ENCODE peak calls at places on chromosomes 4 and X, in seven cellular contexts. One of them, this sample, is unnamed. For H3K27me3, the result is how much of the 10 kb centered on the place peaks cover.

GRCh38 chrX:40537310-40537709 is 43.5 kb upstream of the ATP6AP2 start:
- DNase-seq in small intestine: no peak
- DNase-seq in left ventricle myocardium inferior: no peak
- DNase-seq in uterus: no peak
- DNase-seq in Peyer's patch: no peak
- DNase-seq in tibial artery: no peak
- DNase-seq in stomach: no peak
- DNase-seq in this sample: no peak

GRCh38 chrX:149984411-149984810 is 46.1 kb upstream of the EOLA2 start:
- DNase-seq in small intestine: no peak
- DNase-seq in left ventricle myocardium inferior: no peak
- DNase-seq in uterus: no peak
- DNase-seq in Peyer's patch: no peak
- DNase-seq in tibial artery: no peak
- DNase-seq in stomach: no peak
- DNase-seq in this sample: no peak

GRCh38 chr4:110793890-110794588 is 171.2 kb upstream of the PITX2 start:
- DNase-seq in small intestine: no peak
- DNase-seq in left ventricle myocardium inferior: no peak
- DNase-seq in uterus: no peak
- DNase-seq in Peyer's patch: no peak
- DNase-seq in tibial artery: no peak
- DNase-seq in stomach: no peak
- DNase-seq in this sample: no peak

GRCh38 chr4:187504974-187505797 is 490.4 kb upstream of the ZFP42 start:
- DNase-seq in small intestine: no peak
- DNase-seq in left ventricle myocardium inferior: no peak
- DNase-seq in uterus: no peak
- DNase-seq in Peyer's patch: no peak
- DNase-seq in tibial artery: no peak
- DNase-seq in stomach: no peak
- DNase-seq in this sample: no peak

GRCh38 chrX:38929966-38930421 is 128.7 kb downstream of the MID1IP1 start:
- DNase-seq in small intestine: no peak
- DNase-seq in left ventricle myocardium inferior: no peak
- DNase-seq in uterus: no peak
- DNase-seq in Peyer's patch: no peak
- DNase-seq in tibial artery: peak
- DNase-seq in stomach: no peak
- DNase-seq in this sample: no peak

GRCh38 chr4:44558206-44558605 is 93.2 kb downstream of the YIPF7 start:
- DNase-seq in small intestine: no peak
- DNase-seq in left ventricle myocardium inferior: no peak
- DNase-seq in uterus: no peak
- DNase-seq in Peyer's patch: no peak
- DNase-seq in tibial artery: no peak
- DNase-seq in stomach: no peak
- DNase-seq in this sample: no peak

GRCh38 chr4:113837397-113837796 is 75.9 kb upstream of the CAMK2D start:
- DNase-seq in small intestine: no peak
- DNase-seq in left ventricle myocardium inferior: no peak
- DNase-seq in uterus: no peak
- DNase-seq in Peyer's patch: no peak
- DNase-seq in tibial artery: no peak
- DNase-seq in stomach: no peak
- DNase-seq in this sample: no peak

GRCh38 chr4:833156-833555 is 7.2 kb upstream of the CPLX1 start:
- DNase-seq in small intestine: no peak
- DNase-seq in left ventricle myocardium inferior: no peak
- DNase-seq in uterus: no peak
- DNase-seq in Peyer's patch: no peak
- DNase-seq in tibial artery: no peak
- DNase-seq in stomach: no peak
- DNase-seq in this sample: no peak

GRCh38 chr4:8745828-8746225 is 125.8 kb downstream of the HMX1 start:
- DNase-seq in small intestine: no peak
- DNase-seq in left ventricle myocardium inferior: no peak
- DNase-seq in uterus: no peak
- DNase-seq in Peyer's patch: no peak
- DNase-seq in tibial artery: no peak
- DNase-seq in stomach: no peak
- DNase-seq in this sample: no peak

GRCh38 chr4:76498550-76498949 is 63.5 kb downstream of the SHROOM3 start:
- DNase-seq in small intestine: peak
- DNase-seq in left ventricle myocardium inferior: no peak
- DNase-seq in uterus: no peak
- DNase-seq in Peyer's patch: no peak
- DNase-seq in tibial artery: no peak
- DNase-seq in stomach: no peak
- DNase-seq in this sample: no peak

GRCh38 chrX:117325706-117326105 is 790.9 kb downstream of the KLHL13 start:
- DNase-seq in small intestine: no peak
- DNase-seq in left ventricle myocardium inferior: no peak
- DNase-seq in uterus: no peak
- DNase-seq in Peyer's patch: no peak
- DNase-seq in tibial artery: no peak
- DNase-seq in stomach: no peak
- DNase-seq in this sample: peak

GRCh38 chr4:82437285-82438005 is 7.1 kb downstream of the ENOPH1 start:
- DNase-seq in small intestine: no peak
- DNase-seq in left ventricle myocardium inferior: no peak
- DNase-seq in uterus: no peak
- DNase-seq in Peyer's patch: no peak
- DNase-seq in tibial artery: no peak
- DNase-seq in stomach: no peak
- DNase-seq in this sample: no peak

GRCh38 chr4:123406862-123407261 is 10.3 kb downstream of the SPRY1 start:
- DNase-seq in small intestine: no peak
- DNase-seq in left ventricle myocardium inferior: no peak
- DNase-seq in uterus: no peak
- DNase-seq in Peyer's patch: no peak
- DNase-seq in tibial artery: no peak
- DNase-seq in stomach: no peak
- DNase-seq in this sample: no peak

GRCh38 chr4:174999407-174999806 is 81.2 kb downstream of the ADAM29 start:
- DNase-seq in small intestine: no peak
- DNase-seq in left ventricle myocardium inferior: no peak
- DNase-seq in uterus: no peak
- DNase-seq in Peyer's patch: no peak
- DNase-seq in tibial artery: no peak
- DNase-seq in stomach: no peak
- DNase-seq in this sample: no peak

GRCh38 chr4:70838972-70839536 is 636 bp downstream of the GRSF1 start:
- DNase-seq in small intestine: peak
- DNase-seq in left ventricle myocardium inferior: peak
- DNase-seq in uterus: peak
- DNase-seq in Peyer's patch: peak
- DNase-seq in tibial artery: peak
- DNase-seq in stomach: peak
- DNase-seq in this sample: peak

GRCh38 chrX:26557691-26558321 is 341.8 kb downstream of the MAGEB5 start:
- DNase-seq in small intestine: no peak
- DNase-seq in left ventricle myocardium inferior: no peak
- DNase-seq in uterus: no peak
- DNase-seq in Peyer's patch: no peak
- DNase-seq in tibial artery: no peak
- DNase-seq in stomach: no peak
- DNase-seq in this sample: peak

GRCh38 chrX:40104649-40105015 is 6.9 kb upstream of the BCOR start:
- DNase-seq in small intestine: peak
- DNase-seq in left ventricle myocardium inferior: peak
- DNase-seq in uterus: peak
- DNase-seq in Peyer's patch: peak
- DNase-seq in tibial artery: peak
- DNase-seq in stomach: peak
- DNase-seq in this sample: peak

GRCh38 chr4:88320780-88321373 is 36.5 kb upstream of the PPM1K start:
- DNase-seq in small intestine: peak
- DNase-seq in left ventricle myocardium inferior: peak
- DNase-seq in uterus: no peak
- DNase-seq in Peyer's patch: peak
- DNase-seq in tibial artery: no peak
- DNase-seq in stomach: peak
- DNase-seq in this sample: no peak

DNA sequence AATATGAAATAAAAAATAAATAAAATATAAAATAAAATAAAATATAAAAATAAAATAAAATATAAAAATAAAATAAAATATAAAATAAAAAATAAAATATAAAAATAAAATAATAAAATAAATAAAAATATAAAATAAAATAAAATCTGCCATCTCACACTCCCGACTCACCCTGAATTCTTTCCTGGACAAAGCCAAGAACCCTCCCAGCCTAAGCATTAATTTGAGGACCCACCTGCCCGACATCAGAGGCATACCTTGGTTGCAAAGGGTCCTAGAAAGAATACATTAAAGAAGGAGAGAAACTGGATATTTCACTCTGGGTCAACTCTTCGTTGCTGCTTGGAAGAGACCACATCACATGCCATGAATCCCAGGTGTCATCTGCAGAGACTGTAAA is 138.3 kb downstream of the CRLF2 start:
- DNase-seq in small intestine: no peak
- DNase-seq in left ventricle myocardium inferior: no peak
- DNase-seq in uterus: no peak
- DNase-seq in Peyer's patch: no peak
- DNase-seq in tibial artery: peak
- DNase-seq in stomach: no peak
- DNase-seq in this sample: no peak
- H3K27me3 ChIP-seq in small intestine: under half
- H3K27me3 ChIP-seq in left ventricle myocardium inferior: under half
- H3K27me3 ChIP-seq in uterus: under half
- H3K27me3 ChIP-seq in Peyer's patch: under half
- H3K27me3 ChIP-seq in tibial artery: under half
- H3K27me3 ChIP-seq in stomach: under half
- H3K27me3 ChIP-seq in this sample: under half

DNA sequence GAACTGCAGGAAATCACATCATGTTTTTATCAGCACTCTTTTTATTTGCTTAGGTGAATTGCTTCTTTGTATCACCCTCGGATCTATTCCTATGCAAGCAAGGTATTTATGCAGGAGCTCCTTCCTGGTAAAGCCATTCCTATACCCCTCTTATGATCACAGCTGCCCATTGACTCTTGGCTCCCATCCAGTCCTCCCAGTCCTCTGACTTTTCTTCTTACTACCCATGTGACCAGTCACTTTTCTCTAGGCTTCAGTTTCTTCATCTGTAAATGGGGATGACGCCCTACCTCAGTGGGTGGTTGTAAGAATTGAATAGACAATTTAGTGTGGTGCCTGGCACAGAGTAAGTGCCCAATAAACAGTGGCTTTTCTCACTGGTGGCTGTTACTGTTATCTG is 144.9 kb downstream of the FHIP1A start:
- DNase-seq in small intestine: peak
- DNase-seq in left ventricle myocardium inferior: no peak
- DNase-seq in uterus: no peak
- DNase-seq in Peyer's patch: no peak
- DNase-seq in tibial artery: no peak
- DNase-seq in stomach: peak
- DNase-seq in this sample: no peak
- H3K27ac ChIP-seq in small intestine: no peak
- H3K27ac ChIP-seq in left ventricle myocardium inferior: no peak
- H3K27ac ChIP-seq in uterus: no peak
- H3K27ac ChIP-seq in Peyer's patch: peak
- H3K27ac ChIP-seq in tibial artery: no peak
- H3K27ac ChIP-seq in stomach: no peak
- H3K27ac ChIP-seq in this sample: no peak

GRCh38 chrX:129963729-129964128 is 18.7 kb upstream of the BCORL1 start:
- DNase-seq in small intestine: no peak
- DNase-seq in left ventricle myocardium inferior: no peak
- DNase-seq in uterus: no peak
- DNase-seq in Peyer's patch: no peak
- DNase-seq in tibial artery: no peak
- DNase-seq in stomach: no peak
- DNase-seq in this sample: no peak

GRCh38 chrX:129958814-129959492 is 23.5 kb upstream of the BCORL1 start:
- DNase-seq in small intestine: no peak
- DNase-seq in left ventricle myocardium inferior: no peak
- DNase-seq in uterus: no peak
- DNase-seq in Peyer's patch: no peak
- DNase-seq in tibial artery: no peak
- DNase-seq in stomach: no peak
- DNase-seq in this sample: no peak

GRCh38 chrX:129959493-129959832 is 23.0 kb upstream of the BCORL1 start:
- DNase-seq in small intestine: no peak
- DNase-seq in left ventricle myocardium inferior: no peak
- DNase-seq in uterus: no peak
- DNase-seq in Peyer's patch: no peak
- DNase-seq in tibial artery: no peak
- DNase-seq in stomach: no peak
- DNase-seq in this sample: no peak

GRCh38 chrX:129965166-129965565 is 17.3 kb upstream of the BCORL1 start:
- DNase-seq in small intestine: no peak
- DNase-seq in left ventricle myocardium inferior: no peak
- DNase-seq in uterus: no peak
- DNase-seq in Peyer's patch: no peak
- DNase-seq in tibial artery: no peak
- DNase-seq in stomach: no peak
- DNase-seq in this sample: no peak

DNA sequence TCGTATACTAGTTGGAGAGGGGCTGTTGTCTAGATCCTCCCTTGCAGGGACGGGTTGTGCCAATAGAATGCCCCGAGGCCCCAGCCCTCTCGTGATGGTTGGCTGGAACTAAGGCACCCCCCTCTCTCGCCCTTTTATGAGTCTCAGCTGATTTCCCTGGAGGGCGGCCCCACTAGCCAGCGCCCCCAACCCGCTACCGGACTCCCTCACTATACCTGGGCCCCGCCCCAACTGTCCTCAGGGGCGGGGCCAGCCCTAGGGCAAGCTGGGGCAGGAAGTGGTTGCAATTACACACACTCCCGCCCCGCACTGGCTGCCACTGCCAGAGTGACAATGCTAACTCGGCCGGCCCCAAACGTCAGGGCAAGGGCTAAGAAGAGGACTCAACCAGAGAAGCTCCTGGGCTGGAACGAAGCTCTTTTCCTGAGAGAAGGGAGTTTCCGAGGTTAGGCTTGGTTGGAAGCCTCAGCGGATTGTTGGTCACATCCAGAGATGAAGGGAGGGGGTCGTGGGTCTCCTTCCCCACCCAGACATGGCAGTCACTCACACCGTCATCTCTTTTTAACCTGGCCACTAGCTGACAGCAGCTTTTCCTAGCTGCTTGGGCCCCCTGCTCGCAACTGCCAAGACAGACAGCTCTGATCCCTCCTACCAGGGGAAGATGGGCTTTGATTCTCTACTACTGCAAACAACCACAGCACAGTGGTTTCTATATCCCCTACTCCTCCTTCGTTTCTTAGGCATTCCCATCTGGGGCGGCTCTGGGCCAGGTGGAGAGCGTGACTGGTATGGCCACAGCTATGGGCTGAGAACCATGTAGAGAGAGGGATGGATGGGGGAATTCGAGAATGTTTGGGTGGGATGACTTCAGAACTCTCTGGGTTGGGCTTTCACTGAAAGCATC is 21.0 kb upstream of the BCORL1 start:
- DNase-seq in small intestine: peak
- DNase-seq in left ventricle myocardium inferior: peak
- DNase-seq in uterus: no peak
- DNase-seq in Peyer's patch: peak
- DNase-seq in tibial artery: no peak
- DNase-seq in stomach: peak
- DNase-seq in this sample: peak
- H3K27me3 ChIP-seq in small intestine: under half
- H3K27me3 ChIP-seq in left ventricle myocardium inferior: under half
- H3K27me3 ChIP-seq in uterus: under half
- H3K27me3 ChIP-seq in Peyer's patch: under half
- H3K27me3 ChIP-seq in tibial artery: under half
- H3K27me3 ChIP-seq in stomach: under half
- H3K27me3 ChIP-seq in this sample: under half

GRCh38 chrX:69109036-69109663 is 56.1 kb downstream of the PJA1 start:
- DNase-seq in small intestine: no peak
- DNase-seq in left ventricle myocardium inferior: no peak
- DNase-seq in uterus: no peak
- DNase-seq in Peyer's patch: no peak
- DNase-seq in tibial artery: no peak
- DNase-seq in stomach: no peak
- DNase-seq in this sample: no peak
- H3K27ac ChIP-seq in small intestine: no peak
- H3K27ac ChIP-seq in left ventricle myocardium inferior: no peak
- H3K27ac ChIP-seq in uterus: peak
- H3K27ac ChIP-seq in Peyer's patch: no peak
- H3K27ac ChIP-seq in tibial artery: no peak
- H3K27ac ChIP-seq in stomach: no peak
- H3K27ac ChIP-seq in this sample: no peak